ENCODE peak calls at places on chromosome 5, in seven cellular contexts. H, C, O, F, X, A and U are unnamed samples.

GRCh38 chr5:3997670-3998069 is 402.0 kb downstream of the IRX1 start:
- DNase-seq in X (no peak), A (no peak), C (no peak), O (no peak), F (no peak), H (no peak), U (no peak)

GRCh38 chr5:36150676-36151433 is 832 bp downstream of the LMBRD2 start:
- DNase-seq in O (peak), H (peak), F (peak), C (no peak), A (peak), X (peak), U (peak)

GRCh38 chr5:106028314-106028713 is 1642.4 kb downstream of the EFNA5 start:
- DNase-seq in F (no peak), H (no peak), A (no peak), O (no peak), C (no peak), X (no peak), U (peak)

GRCh38 chr5:177399903-177400868 is at the start of gene PFN3:
- DNase-seq in F (no peak), A (no peak), X (peak), H (no peak), O (no peak), C (no peak), U (peak)

GRCh38 chr5:53073349-53073748 is 36.2 kb downstream of the MOCS2 start:
- DNase-seq in F (no peak), C (no peak), X (no peak), H (peak), O (no peak), A (no peak), U (peak)

GRCh38 chr5:151079838-151080619 is 805 bp downstream of the TNIP1 start:
- DNase-seq in A (peak), F (peak), H (peak), X (peak), O (no peak), C (no peak), U (peak)

GRCh38 chr5:122097391-122097790 is 19.3 kb upstream of the LOX start:
- DNase-seq in C (no peak), H (no peak), O (no peak), F (no peak), A (no peak), X (no peak), U (no peak)

GRCh38 chr5:134125195-134126015 is 10.9 kb downstream of the TCF7 start:
- DNase-seq in X (peak), H (peak), A (peak), F (peak), C (no peak), O (no peak), U (peak)

GRCh38 chr5:73901045-73901444 is 275.0 kb downstream of the ARHGEF28 start:
- DNase-seq in H (peak), O (no peak), A (no peak), C (no peak), F (peak), X (peak), U (peak)

GRCh38 chr5:116401546-116401945 is 173.1 kb downstream of the SEMA6A start:
- DNase-seq in O (no peak), H (no peak), A (no peak), C (no peak), F (no peak), X (no peak), U (no peak)

GRCh38 chr5:134490925-134491271 is 34.6 kb upstream of the JADE2 start:
- DNase-seq in X (no peak), A (no peak), O (no peak), C (no peak), F (no peak), H (no peak), U (no peak)

GRCh38 chr5:79567926-79568549 is 44.2 kb upstream of the TENT2 start:
- DNase-seq in F (peak), X (peak), H (no peak), C (no peak), O (no peak), A (no peak), U (no peak)

GRCh38 chr5:66209794-66210193 is 65.7 kb downstream of the SREK1 start:
- DNase-seq in O (no peak), C (no peak), A (no peak), X (peak), F (no peak), H (peak), U (no peak)

GRCh38 chr5:36944607-36945225 is 68.1 kb downstream of the NIPBL start:
- DNase-seq in C (no peak), A (peak), X (peak), F (peak), H (peak), O (no peak), U (peak)

GRCh38 chr5:173922527-173922926 is 34.4 kb downstream of the CPEB4 start:
- DNase-seq in A (no peak), O (no peak), F (no peak), X (no peak), C (no peak), H (no peak), U (no peak)

GRCh38 chr5:75055727-75056144 is 3.4 kb upstream of the GCNT4 start:
- DNase-seq in X (peak), O (no peak), F (no peak), C (no peak), H (peak), A (no peak), U (peak)

GRCh38 chr5:129172561-129172960 is 78.0 kb downstream of the ISOC1 start:
- DNase-seq in C (no peak), H (no peak), X (no peak), F (peak), O (no peak), A (peak), U (peak)

GRCh38 chr5:175681045-175681974 is 23.4 kb downstream of the HRH2 start:
- DNase-seq in H (no peak), C (no peak), X (no peak), O (no peak), F (no peak), A (no peak), U (no peak)

GRCh38 chr5:73363911-73364730 is 84.5 kb downstream of the FOXD1 start:
- DNase-seq in O (no peak), H (peak), F (peak), C (no peak), X (peak), A (no peak), U (peak)

GRCh38 chr5:39422036-39422606 is 2.7 kb downstream of the DAB2 start:
- DNase-seq in O (no peak), F (peak), X (no peak), C (no peak), A (no peak), H (no peak), U (no peak)

GRCh38 chr5:20678814-20679298 is 690.9 kb upstream of the CDH18 start:
- DNase-seq in O (no peak), F (peak), C (peak), X (peak), H (peak), A (no peak), U (peak)

GRCh38 chr5:31585519-31586270 is 53.2 kb upstream of the PDZD2 start:
- DNase-seq in A (no peak), C (no peak), O (no peak), F (no peak), X (peak), H (peak), U (no peak)

GRCh38 chr5:136194611-136195010 is 1.6 kb upstream of the SMIM32 start:
- DNase-seq in O (no peak), C (no peak), A (no peak), X (no peak), H (no peak), F (no peak), U (no peak)

GRCh38 chr5:160199410-160199911 is 29.8 kb upstream of the FABP6 start:
- DNase-seq in X (peak), H (no peak), F (peak), A (peak), C (no peak), O (peak), U (peak)

GRCh38 chr5:75389430-75389829 is 52.4 kb downstream of the HMGCR start:
- DNase-seq in O (no peak), A (no peak), F (no peak), X (no peak), C (no peak), H (no peak), U (no peak)

GRCh38 chr5:119273391-119273839 is 82.4 kb upstream of the TNFAIP8 start:
- DNase-seq in C (no peak), F (no peak), H (no peak), O (no peak), A (peak), X (no peak), U (peak)

GRCh38 chr5:91225848-91226686 is 157.1 kb downstream of the ARRDC3 start:
- DNase-seq in F (peak), C (no peak), A (no peak), X (no peak), H (no peak), O (peak), U (no peak)

GRCh38 chr5:160303690-160304089 is 8.7 kb downstream of the CCNJL start:
- DNase-seq in X (no peak), O (no peak), C (no peak), A (no peak), F (no peak), H (no peak), U (no peak)

GRCh38 chr5:14264605-14265316 is 121.6 kb downstream of the TRIO start:
- DNase-seq in F (peak), X (peak), A (peak), C (no peak), H (peak), O (peak), U (peak)
- H3K4me3 ChIP-seq in F (peak), X (no peak), A (peak), C (peak), H (peak), O (peak), U (peak)

GRCh38 chr5:87400305-87400899 is 12.3 kb downstream of the CCNH start:
- DNase-seq in O (no peak), X (peak), H (peak), C (no peak), F (peak), A (peak), U (peak)
- TF ChIP-seq CTCF in O (peak), X (peak), H (peak), C (peak), F (peak), A (peak), U (peak)

GRCh38 chr5:132226516-132227234 is 978 bp downstream of the P4HA2 start:
- DNase-seq in C (no peak), A (no peak), F (no peak), H (peak), O (peak), X (peak), U (peak)

GRCh38 chr5:132229236-132229635 is 1.6 kb upstream of the P4HA2 start:
- DNase-seq in F (no peak), X (no peak), O (peak), C (no peak), H (no peak), A (no peak), U (no peak)

GRCh38 chr5:132227235-132227484 is 493 bp downstream of the P4HA2 start:
- DNase-seq in A (peak), O (no peak), F (no peak), H (no peak), X (no peak), C (no peak), U (no peak)

GRCh38 chr5:132227485-132228240 is at the start of gene P4HA2:
- DNase-seq in A (peak), F (peak), X (peak), C (no peak), H (peak), O (peak), U (peak)

DNA sequence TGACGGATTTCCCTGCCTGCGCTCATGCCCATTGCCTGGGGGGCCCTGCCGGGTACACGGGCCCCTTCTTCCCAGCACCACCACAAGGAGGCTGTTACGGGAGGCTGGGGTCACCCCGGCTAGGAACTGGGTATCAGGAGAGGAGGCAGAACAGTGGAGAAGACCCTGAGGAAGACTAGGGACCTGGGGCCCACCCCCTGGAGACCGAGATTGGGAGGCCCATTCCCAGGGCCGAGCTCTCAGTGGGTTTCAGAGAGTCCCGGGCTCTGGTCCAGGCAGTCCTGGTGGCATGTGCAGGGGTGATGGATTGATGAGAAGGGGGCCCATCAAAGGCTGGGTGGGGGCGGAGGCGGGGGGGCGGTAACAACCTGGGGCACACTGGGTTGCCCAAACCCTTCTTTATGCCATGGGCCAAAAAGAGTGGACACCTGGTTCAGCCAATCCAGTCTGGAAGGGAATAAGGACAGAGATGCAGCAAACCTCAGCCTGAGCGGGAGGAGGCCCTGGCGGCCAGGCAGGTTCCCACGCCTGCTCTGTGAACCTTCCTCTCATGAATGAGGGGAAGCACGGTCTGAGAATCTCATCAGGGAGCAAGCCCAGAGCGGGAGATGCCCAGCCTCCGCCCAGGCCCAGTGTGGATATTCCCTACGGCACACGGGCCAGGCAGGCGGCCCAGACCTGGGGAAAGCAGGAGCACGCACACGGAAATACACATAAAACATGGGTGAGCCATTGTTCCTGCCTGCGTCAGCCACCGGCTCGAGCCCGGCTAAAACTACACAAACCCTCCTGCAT is 785 bp upstream of the P4HA2 start:
- DNase-seq in X (no peak), F (no peak), A (no peak), H (no peak), O (peak), C (no peak), U (no peak)
- H3K4me3 ChIP-seq in X (peak), F (peak), A (peak), H (peak), O (peak), C (peak), U (peak)

GRCh38 chr5:143968071-143968878 is 156.3 kb downstream of the HMHB1 start:
- DNase-seq in F (peak), H (peak), X (peak), A (peak), C (no peak), O (no peak), U (peak)
- TF ChIP-seq CTCF in F (peak), H (peak), X (peak), A (no peak), C (peak), O (peak), U (peak)

GRCh38 chr5:157836121-157836753 is 22.7 kb downstream of the CLINT1 start:
- DNase-seq in O (no peak), F (no peak), C (no peak), X (no peak), A (no peak), H (no peak), U (no peak)

GRCh38 chr5:157845894-157846598 is 12.9 kb downstream of the CLINT1 start:
- DNase-seq in X (no peak), C (no peak), A (no peak), H (no peak), O (no peak), F (no peak), U (no peak)

GRCh38 chr5:157842787-157843186 is 16.2 kb downstream of the CLINT1 start:
- DNase-seq in H (no peak), C (no peak), F (peak), O (no peak), A (no peak), X (no peak), U (no peak)

GRCh38 chr5:157839157-157839795 is 19.7 kb downstream of the CLINT1 start:
- DNase-seq in O (no peak), C (no peak), H (no peak), F (no peak), X (no peak), A (no peak), U (no peak)

DNA sequence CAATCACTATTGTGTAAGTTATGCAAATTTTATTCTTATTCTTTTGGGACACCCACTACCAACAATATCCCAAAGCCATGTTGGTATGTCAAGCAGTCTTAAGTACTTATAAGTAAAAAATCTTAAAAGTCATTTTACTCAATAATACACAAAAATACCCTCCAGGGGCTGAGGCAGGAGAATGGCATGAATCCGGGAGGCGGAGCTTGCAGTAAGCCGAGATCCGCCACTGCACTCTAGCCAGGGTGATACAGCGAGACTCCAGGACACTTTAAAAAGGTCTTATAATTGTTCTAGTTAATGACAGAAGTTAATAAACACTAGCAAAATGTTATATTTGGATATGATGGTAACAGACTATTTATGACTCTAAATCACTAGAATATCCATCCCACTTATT is 16.8 kb downstream of the CLINT1 start:
- DNase-seq in A (no peak), H (no peak), X (no peak), C (no peak), O (no peak), F (peak), U (no peak)
- H3K4me3 ChIP-seq in A (no peak), H (no peak), X (no peak), C (no peak), O (no peak), F (no peak), U (no peak)

DNA sequence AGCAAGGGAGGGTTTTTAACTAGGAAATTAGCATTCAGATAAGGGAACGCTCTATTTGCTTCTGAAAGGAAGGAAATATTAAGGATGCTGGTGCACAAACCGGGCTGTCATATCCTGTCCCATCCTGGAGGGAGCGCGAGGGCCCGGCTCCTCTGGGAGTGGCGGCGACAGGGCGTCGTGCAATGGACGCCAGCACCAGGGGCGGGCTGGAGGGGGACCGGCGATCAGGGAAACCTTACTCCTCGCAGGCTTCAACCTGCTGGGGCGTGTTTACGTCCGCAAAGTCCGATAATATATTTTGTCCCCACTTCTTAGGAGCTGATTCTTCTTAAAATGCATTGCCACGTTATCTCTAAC is 197.1 kb upstream of the TBCA start:
- DNase-seq in X (no peak), C (no peak), A (peak), O (no peak), F (peak), H (no peak), U (no peak)
- TF ChIP-seq CTCF in X (peak), C (no peak), A (no peak), O (no peak), F (peak), H (no peak), U (no peak)